ENCODE peak calls at places on chromosomes 12 and 14, in ten cellular contexts. One of them, this sample, is unnamed.

GRCh38 chr12:131831635-131832041 is 3.4 kb downstream of the MMP17 start:
- DNase-seq in cardiac fibroblast: peak; percentile 77
- DNase-seq in prostate gland: no peak
- DNase-seq in type B pancreatic cell: no peak
- DNase-seq in fibroblast of villous mesenchyme: peak; percentile 68
- DNase-seq in IMR-90: peak; percentile 53
- DNase-seq in neural crest cell: no peak
- DNase-seq in neural progenitor cell: no peak
- DNase-seq in OCI-LY7: no peak
- DNase-seq in breast epithelium: no peak
- DNase-seq in this sample: no peak

GRCh38 chr12:46267618-46268348 is 1.1 kb downstream of the SLC38A1 start:
- DNase-seq in cardiac fibroblast: peak; percentile 56
- DNase-seq in prostate gland: peak; percentile 11
- DNase-seq in type B pancreatic cell: no peak
- DNase-seq in fibroblast of villous mesenchyme: peak; percentile 38
- DNase-seq in IMR-90: peak; percentile 24
- DNase-seq in neural crest cell: no peak
- DNase-seq in neural progenitor cell: peak; percentile 49
- DNase-seq in OCI-LY7: peak; percentile 53
- DNase-seq in breast epithelium: no peak
- DNase-seq in this sample: peak; percentile 26

GRCh38 chr14:96484391-96484790 is 17.8 kb upstream of the PAPOLA start:
- DNase-seq in cardiac fibroblast: no peak
- DNase-seq in prostate gland: no peak
- DNase-seq in type B pancreatic cell: no peak
- DNase-seq in fibroblast of villous mesenchyme: no peak
- DNase-seq in IMR-90: no peak
- DNase-seq in neural crest cell: no peak
- DNase-seq in neural progenitor cell: no peak
- DNase-seq in OCI-LY7: no peak
- DNase-seq in breast epithelium: no peak
- DNase-seq in this sample: no peak

GRCh38 chr14:47675239-47675488 is 241 bp downstream of the MDGA2 start:
- DNase-seq in cardiac fibroblast: no peak
- DNase-seq in prostate gland: no peak
- DNase-seq in type B pancreatic cell: no peak
- DNase-seq in fibroblast of villous mesenchyme: no peak
- DNase-seq in IMR-90: no peak
- DNase-seq in neural crest cell: no peak
- DNase-seq in neural progenitor cell: peak; percentile 58
- DNase-seq in OCI-LY7: no peak
- DNase-seq in breast epithelium: no peak
- DNase-seq in this sample: no peak

GRCh38 chr14:31457665-31458659 is 656 bp upstream of the DTD2 start:
- DNase-seq in cardiac fibroblast: no peak
- DNase-seq in prostate gland: no peak
- DNase-seq in type B pancreatic cell: no peak
- DNase-seq in fibroblast of villous mesenchyme: peak; percentile 31
- DNase-seq in IMR-90: no peak
- DNase-seq in neural crest cell: no peak
- DNase-seq in neural progenitor cell: peak; percentile 4
- DNase-seq in OCI-LY7: no peak
- DNase-seq in breast epithelium: no peak
- DNase-seq in this sample: no peak

GRCh38 chr14:68622856-68623255 is 170.0 kb downstream of the ZFP36L1 start:
- DNase-seq in cardiac fibroblast: no peak
- DNase-seq in prostate gland: no peak
- DNase-seq in type B pancreatic cell: peak; percentile 24
- DNase-seq in fibroblast of villous mesenchyme: no peak
- DNase-seq in IMR-90: no peak
- DNase-seq in neural crest cell: no peak
- DNase-seq in neural progenitor cell: no peak
- DNase-seq in OCI-LY7: peak; percentile 73
- DNase-seq in breast epithelium: no peak
- DNase-seq in this sample: no peak

GRCh38 chr12:84497819-84498218 is 414.8 kb downstream of the SLC6A15 start:
- DNase-seq in cardiac fibroblast: no peak
- DNase-seq in prostate gland: no peak
- DNase-seq in type B pancreatic cell: no peak
- DNase-seq in fibroblast of villous mesenchyme: peak; percentile 21
- DNase-seq in IMR-90: no peak
- DNase-seq in neural crest cell: no peak
- DNase-seq in neural progenitor cell: peak; percentile 9
- DNase-seq in OCI-LY7: no peak
- DNase-seq in breast epithelium: no peak
- DNase-seq in this sample: no peak

GRCh38 chr14:51554953-51555352 is 96.8 kb upstream of the FRMD6 start:
- DNase-seq in cardiac fibroblast: peak; percentile 78
- DNase-seq in prostate gland: no peak
- DNase-seq in type B pancreatic cell: no peak
- DNase-seq in fibroblast of villous mesenchyme: peak; percentile 51
- DNase-seq in IMR-90: peak; percentile 72
- DNase-seq in neural crest cell: no peak
- DNase-seq in neural progenitor cell: peak; percentile 10
- DNase-seq in OCI-LY7: peak; percentile 5
- DNase-seq in breast epithelium: no peak
- DNase-seq in this sample: no peak

GRCh38 chr14:72643317-72643801 is 250.5 kb downstream of the DPF3 start:
- DNase-seq in cardiac fibroblast: peak; percentile 98
- DNase-seq in prostate gland: no peak
- DNase-seq in type B pancreatic cell: no peak
- DNase-seq in fibroblast of villous mesenchyme: peak; percentile 96
- DNase-seq in IMR-90: peak; percentile 99
- DNase-seq in neural crest cell: no peak
- DNase-seq in neural progenitor cell: no peak
- DNase-seq in OCI-LY7: no peak
- DNase-seq in breast epithelium: peak; percentile 21
- DNase-seq in this sample: no peak

GRCh38 chr12:18382486-18382885 is 121.2 kb downstream of the PIK3C2G start:
- DNase-seq in cardiac fibroblast: peak; percentile 77
- DNase-seq in prostate gland: no peak
- DNase-seq in type B pancreatic cell: no peak
- DNase-seq in fibroblast of villous mesenchyme: peak; percentile 52
- DNase-seq in IMR-90: peak; percentile 49
- DNase-seq in neural crest cell: no peak
- DNase-seq in neural progenitor cell: no peak
- DNase-seq in OCI-LY7: no peak
- DNase-seq in breast epithelium: no peak
- DNase-seq in this sample: no peak

GRCh38 chr12:3600039-3600720 is 109.2 kb downstream of the PRMT8 start:
- DNase-seq in cardiac fibroblast: no peak
- DNase-seq in prostate gland: no peak
- DNase-seq in type B pancreatic cell: no peak
- DNase-seq in fibroblast of villous mesenchyme: no peak
- DNase-seq in IMR-90: no peak
- DNase-seq in neural crest cell: no peak
- DNase-seq in neural progenitor cell: peak; percentile 24
- DNase-seq in OCI-LY7: no peak
- DNase-seq in breast epithelium: no peak
- DNase-seq in this sample: no peak

GRCh38 chr12:89376202-89376529 is 23.9 kb upstream of the DUSP6 start:
- DNase-seq in cardiac fibroblast: no peak
- DNase-seq in prostate gland: no peak
- DNase-seq in type B pancreatic cell: no peak
- DNase-seq in fibroblast of villous mesenchyme: no peak
- DNase-seq in IMR-90: no peak
- DNase-seq in neural crest cell: no peak
- DNase-seq in neural progenitor cell: no peak
- DNase-seq in OCI-LY7: no peak
- DNase-seq in breast epithelium: no peak
- DNase-seq in this sample: no peak

GRCh38 chr14:61322799-61323290 is 1.5 kb downstream of the PRKCH start:
- DNase-seq in cardiac fibroblast: peak; percentile 58
- DNase-seq in prostate gland: peak; percentile 53
- DNase-seq in type B pancreatic cell: no peak
- DNase-seq in fibroblast of villous mesenchyme: no peak
- DNase-seq in IMR-90: peak; percentile 2
- DNase-seq in neural crest cell: no peak
- DNase-seq in neural progenitor cell: no peak
- DNase-seq in OCI-LY7: no peak
- DNase-seq in breast epithelium: no peak
- DNase-seq in this sample: no peak

GRCh38 chr14:38197001-38197760 is 10.5 kb upstream of the SSTR1 start:
- DNase-seq in cardiac fibroblast: peak; percentile 28
- DNase-seq in prostate gland: no peak
- DNase-seq in type B pancreatic cell: no peak
- DNase-seq in fibroblast of villous mesenchyme: peak; percentile 33
- DNase-seq in IMR-90: peak; percentile 38
- DNase-seq in neural crest cell: no peak
- DNase-seq in neural progenitor cell: no peak
- DNase-seq in OCI-LY7: peak; percentile 74
- DNase-seq in breast epithelium: no peak
- DNase-seq in this sample: no peak

GRCh38 chr14:75752086-75752485 is 91.0 kb downstream of the TTLL5 start:
- DNase-seq in cardiac fibroblast: no peak
- DNase-seq in prostate gland: no peak
- DNase-seq in type B pancreatic cell: no peak
- DNase-seq in fibroblast of villous mesenchyme: no peak
- DNase-seq in IMR-90: no peak
- DNase-seq in neural crest cell: no peak
- DNase-seq in neural progenitor cell: no peak
- DNase-seq in OCI-LY7: no peak
- DNase-seq in breast epithelium: no peak
- DNase-seq in this sample: no peak

DNA sequence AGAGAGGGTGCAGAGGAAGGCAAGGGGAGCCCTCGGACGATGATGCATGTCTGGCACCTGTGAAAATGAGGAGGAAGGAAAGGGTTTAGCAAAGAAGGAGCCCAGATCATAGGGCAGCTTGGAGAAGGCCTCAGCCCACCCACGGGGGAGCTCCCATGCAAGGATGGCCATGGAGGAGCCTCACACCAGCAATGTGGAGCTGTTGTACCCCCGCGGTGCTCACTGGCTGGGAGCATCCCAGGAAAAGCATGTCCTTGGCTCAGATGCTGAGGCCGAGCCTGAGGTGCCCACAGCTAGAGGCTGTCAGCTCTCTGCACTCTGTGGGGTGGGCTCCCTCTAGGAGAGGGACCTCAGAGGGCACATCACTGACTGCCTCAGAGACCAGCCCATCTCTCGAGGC is 622.6 kb downstream of the AACS start:
- DNase-seq in cardiac fibroblast: no peak
- DNase-seq in prostate gland: no peak
- DNase-seq in type B pancreatic cell: no peak
- DNase-seq in fibroblast of villous mesenchyme: no peak
- DNase-seq in IMR-90: no peak
- DNase-seq in neural crest cell: no peak
- DNase-seq in neural progenitor cell: no peak
- DNase-seq in OCI-LY7: no peak
- DNase-seq in breast epithelium: no peak
- DNase-seq in this sample: no peak
- TF ChIP-seq CTCF in cardiac fibroblast: no peak
- TF ChIP-seq CTCF in prostate gland: no peak
- TF ChIP-seq CTCF in type B pancreatic cell: no peak
- TF ChIP-seq CTCF in fibroblast of villous mesenchyme: no peak
- TF ChIP-seq CTCF in IMR-90: no peak
- TF ChIP-seq CTCF in neural crest cell: no peak
- TF ChIP-seq CTCF in neural progenitor cell: no peak
- TF ChIP-seq CTCF in OCI-LY7: no peak
- TF ChIP-seq CTCF in breast epithelium: no peak
- TF ChIP-seq CTCF in this sample: no peak

GRCh38 chr14:56339855-56340701 is 221.9 kb downstream of the PELI2 start:
- DNase-seq in cardiac fibroblast: peak; percentile 98
- DNase-seq in prostate gland: peak; percentile 46
- DNase-seq in type B pancreatic cell: no peak
- DNase-seq in fibroblast of villous mesenchyme: peak; percentile 96
- DNase-seq in IMR-90: peak; percentile 98
- DNase-seq in neural crest cell: peak; percentile 45
- DNase-seq in neural progenitor cell: peak; percentile 79
- DNase-seq in OCI-LY7: peak; percentile 33
- DNase-seq in breast epithelium: peak; percentile 31
- DNase-seq in this sample: peak; percentile 60
- TF ChIP-seq CTCF in cardiac fibroblast: peak; percentile 95
- TF ChIP-seq CTCF in prostate gland: peak; percentile 65
- TF ChIP-seq CTCF in type B pancreatic cell: peak; percentile 78
- TF ChIP-seq CTCF in fibroblast of villous mesenchyme: peak; percentile 95
- TF ChIP-seq CTCF in IMR-90: peak; percentile 97
- TF ChIP-seq CTCF in neural crest cell: peak; percentile 75
- TF ChIP-seq CTCF in neural progenitor cell: peak; percentile 80
- TF ChIP-seq CTCF in OCI-LY7: peak; percentile 68
- TF ChIP-seq CTCF in breast epithelium: peak; percentile 59
- TF ChIP-seq CTCF in this sample: peak; percentile 49

GRCh38 chr14:21503376-21503775 is 7.8 kb downstream of the METTL3 start:
- DNase-seq in cardiac fibroblast: no peak
- DNase-seq in prostate gland: no peak
- DNase-seq in type B pancreatic cell: no peak
- DNase-seq in fibroblast of villous mesenchyme: no peak
- DNase-seq in IMR-90: no peak
- DNase-seq in neural crest cell: no peak
- DNase-seq in neural progenitor cell: no peak
- DNase-seq in OCI-LY7: no peak
- DNase-seq in breast epithelium: no peak
- DNase-seq in this sample: no peak

GRCh38 chr14:21501568-21501967 is 9.6 kb downstream of the METTL3 start:
- DNase-seq in cardiac fibroblast: no peak
- DNase-seq in prostate gland: no peak
- DNase-seq in type B pancreatic cell: no peak
- DNase-seq in fibroblast of villous mesenchyme: no peak
- DNase-seq in IMR-90: no peak
- DNase-seq in neural crest cell: no peak
- DNase-seq in neural progenitor cell: no peak
- DNase-seq in OCI-LY7: no peak
- DNase-seq in breast epithelium: no peak
- DNase-seq in this sample: no peak

GRCh38 chr14:21496453-21496852 is 14.7 kb downstream of the METTL3 start:
- DNase-seq in cardiac fibroblast: peak; percentile 43
- DNase-seq in prostate gland: no peak
- DNase-seq in type B pancreatic cell: no peak
- DNase-seq in fibroblast of villous mesenchyme: peak; percentile 72
- DNase-seq in IMR-90: peak; percentile 80
- DNase-seq in neural crest cell: no peak
- DNase-seq in neural progenitor cell: no peak
- DNase-seq in OCI-LY7: no peak
- DNase-seq in breast epithelium: no peak
- DNase-seq in this sample: no peak

GRCh38 chr14:21494902-21495762 is 16.0 kb downstream of the METTL3 start:
- DNase-seq in cardiac fibroblast: peak; percentile 55
- DNase-seq in prostate gland: no peak
- DNase-seq in type B pancreatic cell: no peak
- DNase-seq in fibroblast of villous mesenchyme: peak; percentile 69
- DNase-seq in IMR-90: peak; percentile 80
- DNase-seq in neural crest cell: no peak
- DNase-seq in neural progenitor cell: no peak
- DNase-seq in OCI-LY7: no peak
- DNase-seq in breast epithelium: no peak
- DNase-seq in this sample: no peak

GRCh38 chr14:21498540-21499526 is 12.3 kb downstream of the METTL3 start:
- DNase-seq in cardiac fibroblast: peak; percentile 61
- DNase-seq in prostate gland: peak; percentile 24
- DNase-seq in type B pancreatic cell: no peak
- DNase-seq in fibroblast of villous mesenchyme: peak; percentile 59
- DNase-seq in IMR-90: peak; percentile 73
- DNase-seq in neural crest cell: peak; percentile 36
- DNase-seq in neural progenitor cell: peak; percentile 85
- DNase-seq in OCI-LY7: peak; percentile 80
- DNase-seq in breast epithelium: no peak
- DNase-seq in this sample: peak; percentile 38
- TF ChIP-seq CTCF in cardiac fibroblast: peak; percentile 35
- TF ChIP-seq CTCF in prostate gland: peak; percentile 65
- TF ChIP-seq CTCF in type B pancreatic cell: peak; percentile 80
- TF ChIP-seq CTCF in fibroblast of villous mesenchyme: peak; percentile 47
- TF ChIP-seq CTCF in IMR-90: peak; percentile 49
- TF ChIP-seq CTCF in neural crest cell: peak; percentile 73
- TF ChIP-seq CTCF in neural progenitor cell: peak; percentile 72
- TF ChIP-seq CTCF in OCI-LY7: peak; percentile 89
- TF ChIP-seq CTCF in breast epithelium: peak; percentile 56
- TF ChIP-seq CTCF in this sample: peak; percentile 70

GRCh38 chr14:105529506-105530445 is 3.4 kb downstream of the TMEM121 start:
- DNase-seq in cardiac fibroblast: no peak
- DNase-seq in prostate gland: no peak
- DNase-seq in type B pancreatic cell: no peak
- DNase-seq in fibroblast of villous mesenchyme: no peak
- DNase-seq in IMR-90: no peak
- DNase-seq in neural crest cell: no peak
- DNase-seq in neural progenitor cell: no peak
- DNase-seq in OCI-LY7: peak; percentile 37
- DNase-seq in breast epithelium: no peak
- DNase-seq in this sample: no peak
- TF ChIP-seq CTCF in cardiac fibroblast: no peak
- TF ChIP-seq CTCF in prostate gland: no peak
- TF ChIP-seq CTCF in type B pancreatic cell: no peak
- TF ChIP-seq CTCF in fibroblast of villous mesenchyme: no peak
- TF ChIP-seq CTCF in IMR-90: no peak
- TF ChIP-seq CTCF in neural crest cell: no peak
- TF ChIP-seq CTCF in neural progenitor cell: no peak
- TF ChIP-seq CTCF in OCI-LY7: no peak
- TF ChIP-seq CTCF in breast epithelium: no peak
- TF ChIP-seq CTCF in this sample: no peak